ENCODE peak calls at places on chromosomes 16 and 17, in nine cellular contexts. One of them, this sample, is unnamed.

GRCh38 chr17:5919104-5919503 is 151.1 kb upstream of the WSCD1 start:
- DNase-seq in right lobe of liver: no peak
- DNase-seq in uterus: no peak
- DNase-seq in lower leg skin: no peak
- DNase-seq in ovary: no peak
- DNase-seq in IMR-90: no peak
- DNase-seq in HCT116: no peak
- DNase-seq in tibial nerve: no peak
- DNase-seq in heart left ventricle: no peak
- DNase-seq in this sample: no peak

GRCh38 chr17:79991924-79992656 is 43.6 kb downstream of the TBC1D16 start:
- DNase-seq in right lobe of liver: peak; percentile 87
- DNase-seq in uterus: no peak
- DNase-seq in lower leg skin: no peak
- DNase-seq in ovary: peak; percentile 52
- DNase-seq in IMR-90: peak; percentile 38
- DNase-seq in HCT116: no peak
- DNase-seq in tibial nerve: no peak
- DNase-seq in heart left ventricle: peak; percentile 64
- DNase-seq in this sample: no peak

GRCh38 chr16:17396762-17397498 is 73.8 kb downstream of the XYLT1 start:
- DNase-seq in right lobe of liver: no peak
- DNase-seq in uterus: peak; percentile 42
- DNase-seq in lower leg skin: peak; percentile 29
- DNase-seq in ovary: peak; percentile 31
- DNase-seq in IMR-90: peak; percentile 52
- DNase-seq in HCT116: no peak
- DNase-seq in tibial nerve: no peak
- DNase-seq in heart left ventricle: no peak
- DNase-seq in this sample: no peak

GRCh38 chr16:75104836-75105235 is 11.7 kb downstream of the LDHD start:
- DNase-seq in right lobe of liver: peak; percentile 51
- DNase-seq in uterus: peak; percentile 16
- DNase-seq in lower leg skin: no peak
- DNase-seq in ovary: no peak
- DNase-seq in IMR-90: no peak
- DNase-seq in HCT116: no peak
- DNase-seq in tibial nerve: no peak
- DNase-seq in heart left ventricle: no peak
- DNase-seq in this sample: no peak

GRCh38 chr17:45046536-45047125 is 4.8 kb downstream of the DCAKD start:
- DNase-seq in right lobe of liver: no peak
- DNase-seq in uterus: no peak
- DNase-seq in lower leg skin: no peak
- DNase-seq in ovary: no peak
- DNase-seq in IMR-90: peak; percentile 51
- DNase-seq in HCT116: no peak
- DNase-seq in tibial nerve: no peak
- DNase-seq in heart left ventricle: no peak
- DNase-seq in this sample: no peak

GRCh38 chr16:4344659-4345438 is 6.3 kb downstream of the PAM16 start:
- DNase-seq in right lobe of liver: no peak
- DNase-seq in uterus: no peak
- DNase-seq in lower leg skin: no peak
- DNase-seq in ovary: no peak
- DNase-seq in IMR-90: peak; percentile 10
- DNase-seq in HCT116: no peak
- DNase-seq in tibial nerve: no peak
- DNase-seq in heart left ventricle: no peak
- DNase-seq in this sample: no peak

GRCh38 chr17:28188841-28189263 is 130.1 kb upstream of the TMEM97 start:
- DNase-seq in right lobe of liver: no peak
- DNase-seq in uterus: no peak
- DNase-seq in lower leg skin: no peak
- DNase-seq in ovary: no peak
- DNase-seq in IMR-90: peak; percentile 78
- DNase-seq in HCT116: no peak
- DNase-seq in tibial nerve: no peak
- DNase-seq in heart left ventricle: no peak
- DNase-seq in this sample: no peak

GRCh38 chr17:7513850-7514419 is 29.8 kb downstream of the POLR2A start:
- DNase-seq in right lobe of liver: no peak
- DNase-seq in uterus: no peak
- DNase-seq in lower leg skin: no peak
- DNase-seq in ovary: no peak
- DNase-seq in IMR-90: no peak
- DNase-seq in HCT116: no peak
- DNase-seq in tibial nerve: no peak
- DNase-seq in heart left ventricle: no peak
- DNase-seq in this sample: no peak

GRCh38 chr17:66943484-66943883 is 21.0 kb upstream of the CACNG4 start:
- DNase-seq in right lobe of liver: no peak
- DNase-seq in uterus: no peak
- DNase-seq in lower leg skin: no peak
- DNase-seq in ovary: no peak
- DNase-seq in IMR-90: no peak
- DNase-seq in HCT116: no peak
- DNase-seq in tibial nerve: no peak
- DNase-seq in heart left ventricle: no peak
- DNase-seq in this sample: no peak

GRCh38 chr17:45386180-45386579 is 46.5 kb downstream of the ARHGAP27 start:
- DNase-seq in right lobe of liver: no peak
- DNase-seq in uterus: no peak
- DNase-seq in lower leg skin: no peak
- DNase-seq in ovary: no peak
- DNase-seq in IMR-90: no peak
- DNase-seq in HCT116: no peak
- DNase-seq in tibial nerve: no peak
- DNase-seq in heart left ventricle: no peak
- DNase-seq in this sample: no peak

GRCh38 chr16:84999200-84999599 is 12.1 kb downstream of the ZDHHC7 start:
- DNase-seq in right lobe of liver: no peak
- DNase-seq in uterus: no peak
- DNase-seq in lower leg skin: no peak
- DNase-seq in ovary: no peak
- DNase-seq in IMR-90: peak; percentile 56
- DNase-seq in HCT116: no peak
- DNase-seq in tibial nerve: no peak
- DNase-seq in heart left ventricle: no peak
- DNase-seq in this sample: no peak

GRCh38 chr17:61088556-61088955 is 311.1 kb upstream of the TBX2 start:
- DNase-seq in right lobe of liver: no peak
- DNase-seq in uterus: no peak
- DNase-seq in lower leg skin: no peak
- DNase-seq in ovary: no peak
- DNase-seq in IMR-90: peak; percentile 25
- DNase-seq in HCT116: no peak
- DNase-seq in tibial nerve: no peak
- DNase-seq in heart left ventricle: no peak
- DNase-seq in this sample: no peak

GRCh38 chr16:13429411-13429810 is 490.5 kb upstream of the ERCC4 start:
- DNase-seq in right lobe of liver: no peak
- DNase-seq in uterus: no peak
- DNase-seq in lower leg skin: no peak
- DNase-seq in ovary: no peak
- DNase-seq in IMR-90: no peak
- DNase-seq in HCT116: no peak
- DNase-seq in tibial nerve: no peak
- DNase-seq in heart left ventricle: no peak
- DNase-seq in this sample: no peak

GRCh38 chr17:65052585-65052984 is 4.0 kb downstream of the GNA13 start:
- DNase-seq in right lobe of liver: no peak
- DNase-seq in uterus: no peak
- DNase-seq in lower leg skin: no peak
- DNase-seq in ovary: no peak
- DNase-seq in IMR-90: no peak
- DNase-seq in HCT116: no peak
- DNase-seq in tibial nerve: no peak
- DNase-seq in heart left ventricle: no peak
- DNase-seq in this sample: no peak

GRCh38 chr17:82837586-82838320 is 2.1 kb downstream of the ZNF750 start:
- DNase-seq in right lobe of liver: no peak
- DNase-seq in uterus: no peak
- DNase-seq in lower leg skin: no peak
- DNase-seq in ovary: no peak
- DNase-seq in IMR-90: no peak
- DNase-seq in HCT116: no peak
- DNase-seq in tibial nerve: no peak
- DNase-seq in heart left ventricle: no peak
- DNase-seq in this sample: no peak

GRCh38 chr16:89638455-89638854 is 19.1 kb downstream of the CHMP1A start:
- DNase-seq in right lobe of liver: no peak
- DNase-seq in uterus: no peak
- DNase-seq in lower leg skin: no peak
- DNase-seq in ovary: no peak
- DNase-seq in IMR-90: no peak
- DNase-seq in HCT116: no peak
- DNase-seq in tibial nerve: no peak
- DNase-seq in heart left ventricle: no peak
- DNase-seq in this sample: no peak

GRCh38 chr16:56362706-56363105 is 62.6 kb downstream of the AMFR start:
- DNase-seq in right lobe of liver: no peak
- DNase-seq in uterus: no peak
- DNase-seq in lower leg skin: no peak
- DNase-seq in ovary: no peak
- DNase-seq in IMR-90: no peak
- DNase-seq in HCT116: no peak
- DNase-seq in tibial nerve: no peak
- DNase-seq in heart left ventricle: peak; percentile 7
- DNase-seq in this sample: no peak

GRCh38 chr16:65312795-65313194 is 190.9 kb upstream of the CDH11 start:
- DNase-seq in right lobe of liver: no peak
- DNase-seq in uterus: no peak
- DNase-seq in lower leg skin: no peak
- DNase-seq in ovary: no peak
- DNase-seq in IMR-90: peak; percentile 78
- DNase-seq in HCT116: no peak
- DNase-seq in tibial nerve: no peak
- DNase-seq in heart left ventricle: no peak
- DNase-seq in this sample: no peak

GRCh38 chr16:1708083-1708767 is 2.2 kb downstream of the MAPK8IP3 start:
- DNase-seq in right lobe of liver: no peak
- DNase-seq in uterus: no peak
- DNase-seq in lower leg skin: no peak
- DNase-seq in ovary: no peak
- DNase-seq in IMR-90: no peak
- DNase-seq in HCT116: no peak
- DNase-seq in tibial nerve: no peak
- DNase-seq in heart left ventricle: no peak
- DNase-seq in this sample: no peak
- TF ChIP-seq POLR2A in right lobe of liver: no peak
- TF ChIP-seq POLR2A in uterus: no peak
- TF ChIP-seq POLR2A in lower leg skin: no peak
- TF ChIP-seq POLR2A in ovary: no peak
- TF ChIP-seq POLR2A in IMR-90: no peak
- TF ChIP-seq POLR2A in HCT116: no peak
- TF ChIP-seq POLR2A in tibial nerve: no peak
- TF ChIP-seq POLR2A in heart left ventricle: no peak
- TF ChIP-seq POLR2A in this sample: no peak

GRCh38 chr16:54657709-54658102 is 273.0 kb upstream of the IRX5 start:
- DNase-seq in right lobe of liver: no peak
- DNase-seq in uterus: no peak
- DNase-seq in lower leg skin: no peak
- DNase-seq in ovary: no peak
- DNase-seq in IMR-90: no peak
- DNase-seq in HCT116: no peak
- DNase-seq in tibial nerve: no peak
- DNase-seq in heart left ventricle: no peak
- DNase-seq in this sample: no peak
- TF ChIP-seq POLR2A in right lobe of liver: no peak
- TF ChIP-seq POLR2A in uterus: no peak
- TF ChIP-seq POLR2A in lower leg skin: no peak
- TF ChIP-seq POLR2A in ovary: no peak
- TF ChIP-seq POLR2A in IMR-90: no peak
- TF ChIP-seq POLR2A in HCT116: no peak
- TF ChIP-seq POLR2A in tibial nerve: no peak
- TF ChIP-seq POLR2A in heart left ventricle: no peak
- TF ChIP-seq POLR2A in this sample: no peak

GRCh38 chr16:67923414-67924127 is 8.1 kb downstream of the CTRL start:
- DNase-seq in right lobe of liver: no peak
- DNase-seq in uterus: no peak
- DNase-seq in lower leg skin: no peak
- DNase-seq in ovary: no peak
- DNase-seq in IMR-90: no peak
- DNase-seq in HCT116: no peak
- DNase-seq in tibial nerve: no peak
- DNase-seq in heart left ventricle: no peak
- DNase-seq in this sample: no peak

GRCh38 chr16:67926181-67926742 is 5.4 kb downstream of the CTRL start:
- DNase-seq in right lobe of liver: no peak
- DNase-seq in uterus: no peak
- DNase-seq in lower leg skin: no peak
- DNase-seq in ovary: no peak
- DNase-seq in IMR-90: peak; percentile 30
- DNase-seq in HCT116: no peak
- DNase-seq in tibial nerve: no peak
- DNase-seq in heart left ventricle: no peak
- DNase-seq in this sample: no peak

GRCh38 chr16:67922221-67922620 is 9.4 kb downstream of the CTRL start:
- DNase-seq in right lobe of liver: no peak
- DNase-seq in uterus: no peak
- DNase-seq in lower leg skin: no peak
- DNase-seq in ovary: no peak
- DNase-seq in IMR-90: peak; percentile 25
- DNase-seq in HCT116: no peak
- DNase-seq in tibial nerve: no peak
- DNase-seq in heart left ventricle: no peak
- DNase-seq in this sample: no peak

GRCh38 chr16:67922740-67923139 is 8.9 kb downstream of the CTRL start:
- DNase-seq in right lobe of liver: no peak
- DNase-seq in uterus: no peak
- DNase-seq in lower leg skin: no peak
- DNase-seq in ovary: no peak
- DNase-seq in IMR-90: no peak
- DNase-seq in HCT116: no peak
- DNase-seq in tibial nerve: no peak
- DNase-seq in heart left ventricle: no peak
- DNase-seq in this sample: no peak

GRCh38 chr16:67924140-67924906 is 7.3 kb downstream of the CTRL start:
- DNase-seq in right lobe of liver: no peak
- DNase-seq in uterus: no peak
- DNase-seq in lower leg skin: no peak
- DNase-seq in ovary: no peak
- DNase-seq in IMR-90: no peak
- DNase-seq in HCT116: no peak
- DNase-seq in tibial nerve: no peak
- DNase-seq in heart left ventricle: no peak
- DNase-seq in this sample: no peak
- TF ChIP-seq POLR2A in right lobe of liver: no peak
- TF ChIP-seq POLR2A in uterus: no peak
- TF ChIP-seq POLR2A in lower leg skin: no peak
- TF ChIP-seq POLR2A in ovary: no peak
- TF ChIP-seq POLR2A in IMR-90: no peak
- TF ChIP-seq POLR2A in HCT116: no peak
- TF ChIP-seq POLR2A in tibial nerve: no peak
- TF ChIP-seq POLR2A in heart left ventricle: no peak
- TF ChIP-seq POLR2A in this sample: no peak

DNA sequence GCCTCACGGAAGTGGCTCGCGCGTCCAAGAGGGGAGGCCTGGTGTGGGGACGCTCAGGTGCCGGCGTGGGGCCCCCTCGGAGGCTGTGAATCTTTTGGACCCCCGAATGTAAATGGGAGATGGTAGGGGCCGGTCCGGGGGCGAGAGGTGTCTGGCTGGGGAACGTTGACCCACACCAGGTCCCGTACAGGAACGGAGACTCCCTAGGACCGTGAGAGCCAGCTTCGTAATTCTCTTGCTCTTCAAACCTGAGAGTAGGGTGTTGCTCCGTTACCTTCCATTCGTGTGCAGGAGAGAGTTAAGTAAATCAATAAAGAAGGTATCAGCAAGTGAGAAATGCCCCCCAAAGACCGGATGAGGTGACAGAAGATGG is 483 bp downstream of the LYRM1 start:
- DNase-seq in right lobe of liver: no peak
- DNase-seq in uterus: no peak
- DNase-seq in lower leg skin: no peak
- DNase-seq in ovary: no peak
- DNase-seq in IMR-90: no peak
- DNase-seq in HCT116: no peak
- DNase-seq in tibial nerve: no peak
- DNase-seq in heart left ventricle: no peak
- DNase-seq in this sample: no peak
- TF ChIP-seq POLR2A in right lobe of liver: no peak
- TF ChIP-seq POLR2A in uterus: no peak
- TF ChIP-seq POLR2A in lower leg skin: no peak
- TF ChIP-seq POLR2A in ovary: no peak
- TF ChIP-seq POLR2A in IMR-90: no peak
- TF ChIP-seq POLR2A in HCT116: no peak
- TF ChIP-seq POLR2A in tibial nerve: no peak
- TF ChIP-seq POLR2A in heart left ventricle: no peak
- TF ChIP-seq POLR2A in this sample: no peak